ENCODE peak calls at places on chromosomes 1 and 21, in nine cellular contexts. Y is Jurkat, Clone E6-1; J is dermis blood vessel endothelial cell; S is lung; M is effector CD8-positive, alpha-beta T cell; D is suprapubic skin; Q is NCI-H524; L is stimulated activated CD8-positive, alpha-beta memory T cell treated with anti-CD3 and anti-CD28 coated beads, Interleukin-7, amount 100 ng/mL, for 1 hour; P is T-helper 1 cell. U is an unnamed sample.

GRCh38 chr1:178142806-178143205 is 48.9 kb downstream of the RASAL2 start:
- DNase-seq in Y (no peak), J (no peak), S (no peak), M (no peak), D (no peak), Q (no peak), L (no peak), P (no peak), U (no peak)

GRCh38 chr1:118326960-118327629 is 142.1 kb upstream of the SPAG17 start:
- DNase-seq in Y (no peak), J (no peak), S (no peak), M (no peak), D (no peak), Q (no peak), L (no peak), P (no peak), U (no peak)

GRCh38 chr1:145846191-145846590 is 761 bp downstream of the NUDT17 start:
- DNase-seq in Y (no peak), J (peak; percentile 63), S (no peak), M (no peak), D (no peak), Q (peak; percentile 25), L (no peak), P (peak; percentile 10), U (peak; percentile 46)

GRCh38 chr1:158398818-158399502 is at the start of gene OR10T2:
- DNase-seq in Y (peak; percentile 99), J (no peak), S (no peak), M (no peak), D (no peak), Q (no peak), L (no peak), P (no peak), U (peak; percentile 74)

GRCh38 chr1:119729044-119729443 is 17.3 kb downstream of the PHGDH start:
- DNase-seq in Y (no peak), J (no peak), S (no peak), M (no peak), D (no peak), Q (no peak), L (no peak), P (no peak), U (no peak)

GRCh38 chr1:42975038-42975437 is 16.4 kb upstream of the SLC2A1 start:
- DNase-seq in Y (no peak), J (no peak), S (no peak), M (no peak), D (no peak), Q (no peak), L (no peak), P (no peak), U (no peak)

GRCh38 chr21:16241021-16241420 is 511.2 kb downstream of the USP25 start:
- DNase-seq in Y (no peak), J (peak; percentile 31), S (no peak), M (no peak), D (no peak), Q (no peak), L (no peak), P (no peak), U (no peak)

GRCh38 chr1:184743062-184743756 is 11.4 kb downstream of the EDEM3 start:
- DNase-seq in Y (peak; percentile 87), J (peak; percentile 12), S (no peak), M (no peak), D (no peak), Q (no peak), L (no peak), P (no peak), U (no peak)

GRCh38 chr1:182845379-182845778 is 6.2 kb downstream of the DHX9 start:
- DNase-seq in Y (no peak), J (no peak), S (no peak), M (no peak), D (no peak), Q (no peak), L (no peak), P (no peak), U (no peak)

GRCh38 chr1:23168079-23168461 is 586 bp downstream of the LUZP1 start:
- DNase-seq in Y (no peak), J (peak; percentile 61), S (no peak), M (no peak), D (peak; percentile 66), Q (no peak), L (no peak), P (peak; percentile 40), U (peak; percentile 52)

GRCh38 chr1:218364028-218364710 is 19.0 kb downstream of the TGFB2 start:
- DNase-seq in Y (no peak), J (peak; percentile 45), S (no peak), M (no peak), D (no peak), Q (no peak), L (no peak), P (no peak), U (no peak)

GRCh38 chr21:36321325-36322082 is 1.5 kb downstream of the MORC3 start:
- DNase-seq in Y (peak; percentile 32), J (peak; percentile 63), S (no peak), M (no peak), D (no peak), Q (peak; percentile 52), L (no peak), P (no peak), U (peak; percentile 57)

GRCh38 chr1:235342039-235342438 is 13.7 kb downstream of the GGPS1 start:
- DNase-seq in Y (no peak), J (no peak), S (no peak), M (no peak), D (no peak), Q (peak; percentile 94), L (no peak), P (no peak), U (no peak)

GRCh38 chr1:14413809-14414208 is 184.7 kb upstream of the KAZN start:
- DNase-seq in Y (no peak), J (no peak), S (no peak), M (no peak), D (no peak), Q (no peak), L (no peak), P (no peak), U (no peak)

GRCh38 chr1:190226006-190226405 is 251.7 kb downstream of the BRINP3 start:
- DNase-seq in Y (no peak), J (no peak), S (no peak), M (no peak), D (no peak), Q (peak; percentile 29), L (no peak), P (no peak), U (no peak)

GRCh38 chr1:65469126-65469888 is 48.8 kb downstream of the LEPR start:
- DNase-seq in Y (no peak), J (peak; percentile 49), S (no peak), M (no peak), D (no peak), Q (no peak), L (no peak), P (no peak), U (no peak)

GRCh38 chr1:116580446-116581322 is 9.9 kb upstream of the CD58 start:
- DNase-seq in Y (peak; percentile 80), J (no peak), S (no peak), M (no peak), D (no peak), Q (peak; percentile 41), L (no peak), P (no peak), U (no peak)

GRCh38 chr1:75861831-75862230 is 65.1 kb downstream of the MSH4 start:
- DNase-seq in Y (no peak), J (no peak), S (no peak), M (no peak), D (no peak), Q (no peak), L (no peak), P (no peak), U (no peak)

GRCh38 chr1:235027076-235027861 is 101.4 kb downstream of the TOMM20 start:
- DNase-seq in Y (no peak), J (no peak), S (no peak), M (no peak), D (peak; percentile 22), Q (peak; percentile 70), L (no peak), P (no peak), U (no peak)

GRCh38 chr1:20153000-20153418 is 13.9 kb downstream of the PLA2G2F start:
- DNase-seq in Y (no peak), J (no peak), S (no peak), M (no peak), D (peak; percentile 74), Q (no peak), L (no peak), P (no peak), U (peak; percentile 56)

GRCh38 chr1:86504895-86505625 is 36.3 kb downstream of the CLCA1 start:
- DNase-seq in Y (no peak), J (no peak), S (no peak), M (no peak), D (no peak), Q (no peak), L (no peak), P (no peak), U (no peak)

GRCh38 chr1:108541856-108542255 is 18.0 kb upstream of the EEIG2 start:
- DNase-seq in Y (no peak), J (no peak), S (no peak), M (no peak), D (no peak), Q (no peak), L (no peak), P (no peak), U (no peak)

GRCh38 chr21:35346697-35347096 is 297.6 kb upstream of the RUNX1 start:
- DNase-seq in Y (peak; percentile 19), J (no peak), S (no peak), M (no peak), D (no peak), Q (no peak), L (no peak), P (no peak), U (no peak)

GRCh38 chr21:45153358-45154318 is 79.3 kb downstream of the ADARB1 start:
- DNase-seq in Y (peak; percentile 88), J (no peak), S (no peak), M (no peak), D (no peak), Q (no peak), L (no peak), P (no peak), U (no peak)

GRCh38 chr1:154856049-154856448 is 14.0 kb downstream of the KCNN3 start:
- DNase-seq in Y (no peak), J (no peak), S (no peak), M (no peak), D (no peak), Q (peak; percentile 98), L (no peak), P (no peak), U (peak; percentile 84)

GRCh38 chr1:243943671-243944428 is 93.8 kb upstream of the AKT3 start:
- DNase-seq in Y (no peak), J (no peak), S (no peak), M (no peak), D (no peak), Q (no peak), L (no peak), P (no peak), U (no peak)

GRCh38 chr1:76587213-76587612 is 280.1 kb upstream of the ST6GALNAC5 start:
- DNase-seq in Y (no peak), J (no peak), S (no peak), M (no peak), D (no peak), Q (peak; percentile 80), L (no peak), P (no peak), U (no peak)